ENCODE peak calls at places on chromosomes 6 and 20, in nine cellular contexts. M, H, D, W, G, J, X, O and T are unnamed samples.

GRCh38 chr6:75747371-75747984 is 1.6 kb upstream of the MYO6 start:
- DNase-seq in H (no peak), W (peak), G (no peak), X (no peak), O (no peak), D (peak), J (no peak), M (peak), T (peak)

GRCh38 chr20:57652865-57653545 is 32.8 kb upstream of the ZBP1 start:
- DNase-seq in M (no peak), D (peak), J (no peak), O (peak), G (no peak), W (peak), H (no peak), X (no peak), T (no peak)

GRCh38 chr6:156942266-156942665 is 165.1 kb downstream of the ARID1B start:
- DNase-seq in O (no peak), X (no peak), W (no peak), D (no peak), H (no peak), G (no peak), M (no peak), J (no peak), T (no peak)

GRCh38 chr20:47241345-47241781 is 115.1 kb downstream of the ZMYND8 start:
- DNase-seq in W (no peak), M (no peak), H (peak), X (no peak), J (peak), D (no peak), O (no peak), G (no peak), T (no peak)

GRCh38 chr6:159062564-159062945 is 17.8 kb upstream of the TAGAP start:
- DNase-seq in G (peak), H (no peak), X (no peak), J (no peak), W (no peak), O (no peak), D (no peak), M (no peak), T (no peak)

GRCh38 chr6:160634706-160635105 is 29.4 kb downstream of the LPA start:
- DNase-seq in J (no peak), M (no peak), H (no peak), X (no peak), O (peak), W (no peak), G (no peak), D (no peak), T (no peak)

GRCh38 chr6:48447251-48447650 is 336.3 kb upstream of the PTCHD4 start:
- DNase-seq in X (no peak), J (no peak), H (no peak), M (no peak), G (no peak), O (no peak), D (no peak), W (no peak), T (peak)

GRCh38 chr6:116392158-116393032 is 21.6 kb downstream of the DSE start:
- DNase-seq in H (no peak), M (no peak), O (no peak), W (no peak), G (no peak), X (no peak), D (no peak), J (peak), T (peak)

GRCh38 chr6:167742719-167743303 is 83.9 kb upstream of the AFDN start:
- DNase-seq in X (no peak), M (no peak), W (no peak), J (peak), H (no peak), D (no peak), G (no peak), O (peak), T (peak)

GRCh38 chr6:29850011-29850553 is 22.5 kb downstream of the HLA-G start:
- DNase-seq in W (peak), X (no peak), J (no peak), O (peak), M (no peak), H (peak), D (no peak), G (peak), T (peak)

GRCh38 chr6:167925011-167925410 is 72.5 kb upstream of the KIF25 start:
- DNase-seq in O (no peak), M (no peak), D (no peak), W (no peak), G (no peak), J (no peak), H (peak), X (no peak), T (no peak)

GRCh38 chr20:53888951-53889350 is 181.4 kb downstream of the BCAS1 start:
- DNase-seq in D (no peak), O (no peak), W (no peak), H (no peak), M (no peak), X (no peak), J (no peak), G (no peak), T (no peak)

GRCh38 chr20:49187330-49188100 is 619 bp downstream of the STAU1 start:
- DNase-seq in X (no peak), D (peak), G (peak), J (no peak), M (peak), W (peak), O (peak), H (peak), T (no peak)

GRCh38 chr6:163955131-163955530 is 540.6 kb downstream of the QKI start:
- DNase-seq in H (peak), D (no peak), M (no peak), X (no peak), O (no peak), W (no peak), G (no peak), J (peak), T (no peak)

GRCh38 chr6:169725270-169726048 is 1.2 kb upstream of the PHF10 start:
- DNase-seq in X (peak), O (peak), J (peak), G (peak), D (peak), W (peak), M (peak), H (peak), T (peak)

GRCh38 chr6:152318278-152318677 is 318.9 kb downstream of the SYNE1 start:
- DNase-seq in G (no peak), M (no peak), J (no peak), W (no peak), H (peak), X (no peak), O (no peak), D (no peak), T (peak)
- H3K4me3 ChIP-seq in G (no peak), M (no peak), J (no peak), W (no peak), H (no peak), X (peak), O (no peak), D (no peak), T (no peak)

GRCh38 chr6:80319286-80319685 is 212.8 kb downstream of the BCKDHB start:
- DNase-seq in H (peak), G (no peak), J (no peak), X (no peak), M (no peak), D (no peak), W (no peak), O (no peak), T (peak)

GRCh38 chr6:80321011-80321410 is 214.5 kb downstream of the BCKDHB start:
- DNase-seq in G (no peak), W (no peak), D (no peak), H (no peak), M (no peak), X (no peak), J (no peak), O (no peak), T (no peak)

GRCh38 chr6:80314531-80314930 is 208.1 kb downstream of the BCKDHB start:
- DNase-seq in H (no peak), W (no peak), X (no peak), O (no peak), J (no peak), M (no peak), D (no peak), G (no peak), T (no peak)

DNA sequence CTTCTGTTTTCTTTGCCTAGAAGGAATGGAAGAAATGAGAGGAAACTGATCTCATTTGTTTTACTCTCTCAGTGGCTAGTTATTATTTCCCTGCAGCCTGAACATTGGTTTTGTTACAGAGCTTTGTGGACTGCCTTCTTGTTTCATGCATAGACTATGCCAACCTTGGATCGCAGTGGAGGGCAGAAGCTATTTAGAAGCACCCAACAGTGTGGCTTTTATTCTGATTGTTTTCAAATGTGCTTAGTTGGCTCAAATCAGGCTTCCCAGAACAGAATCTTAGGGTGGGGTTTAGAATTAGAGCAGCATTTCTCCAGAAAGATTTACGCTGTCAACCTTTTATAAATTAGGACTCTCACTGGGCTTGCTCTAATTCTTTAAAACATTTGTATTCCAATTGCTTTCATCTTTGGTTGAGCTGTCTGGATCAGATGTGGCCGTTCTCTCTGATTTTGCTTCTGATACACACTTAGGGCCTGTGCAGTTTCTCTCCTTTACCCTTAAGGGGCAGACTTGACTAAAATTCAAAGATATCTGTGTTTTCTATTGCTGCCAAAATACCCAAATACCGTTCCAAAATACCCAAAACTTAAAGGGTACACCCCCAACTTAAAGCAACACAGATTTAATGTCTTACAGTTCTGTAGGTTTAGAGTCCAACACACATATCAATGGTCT is 210.3 kb downstream of the BCKDHB start:
- DNase-seq in X (no peak), M (no peak), G (no peak), D (no peak), O (no peak), H (peak), W (no peak), J (no peak), T (no peak)
- H3K4me3 ChIP-seq in X (no peak), M (no peak), G (no peak), D (no peak), O (no peak), H (no peak), W (no peak), J (no peak), T (no peak)

DNA sequence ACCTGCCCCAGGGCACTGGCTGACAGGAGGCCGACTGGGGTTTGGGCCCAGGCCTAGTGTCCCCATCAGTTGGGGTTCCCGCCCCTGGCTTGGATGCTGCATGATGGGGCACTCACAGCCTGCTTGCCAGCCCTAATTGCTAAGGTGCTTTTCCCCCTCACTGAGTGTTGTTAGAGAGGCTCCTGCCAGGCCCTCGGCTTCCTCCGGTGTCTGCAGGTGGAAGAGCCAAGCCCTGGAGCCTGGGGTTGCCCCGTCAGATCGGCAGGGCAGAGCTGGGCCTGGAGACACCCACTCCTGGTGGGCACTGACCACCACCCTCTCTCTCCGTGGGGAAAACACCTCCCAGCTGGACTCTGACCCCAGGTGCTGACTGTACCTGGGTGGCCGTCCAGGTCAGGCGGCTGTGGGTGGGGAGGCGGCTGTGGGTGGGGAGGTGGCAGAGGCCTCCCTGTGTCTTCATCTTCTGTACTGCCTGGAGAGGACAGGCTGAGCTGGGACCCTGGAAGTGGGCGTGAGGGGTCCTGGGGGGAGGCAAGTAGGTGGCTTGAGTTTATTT is 6.0 kb upstream of the CABLES2 start:
- DNase-seq in G (no peak), H (no peak), O (no peak), J (no peak), M (no peak), D (no peak), X (no peak), W (no peak), T (no peak)
- H3K4me3 ChIP-seq in G (no peak), H (no peak), O (no peak), J (no peak), M (no peak), D (no peak), X (no peak), W (no peak), T (no peak)

GRCh38 chr6:12037803-12038202 is 25.7 kb downstream of the HIVEP1 start:
- DNase-seq in J (no peak), O (no peak), G (peak), H (no peak), D (no peak), W (no peak), M (no peak), X (no peak), T (no peak)
- H3K4me3 ChIP-seq in J (no peak), O (no peak), G (peak), H (no peak), D (no peak), W (no peak), M (no peak), X (no peak), T (no peak)

DNA sequence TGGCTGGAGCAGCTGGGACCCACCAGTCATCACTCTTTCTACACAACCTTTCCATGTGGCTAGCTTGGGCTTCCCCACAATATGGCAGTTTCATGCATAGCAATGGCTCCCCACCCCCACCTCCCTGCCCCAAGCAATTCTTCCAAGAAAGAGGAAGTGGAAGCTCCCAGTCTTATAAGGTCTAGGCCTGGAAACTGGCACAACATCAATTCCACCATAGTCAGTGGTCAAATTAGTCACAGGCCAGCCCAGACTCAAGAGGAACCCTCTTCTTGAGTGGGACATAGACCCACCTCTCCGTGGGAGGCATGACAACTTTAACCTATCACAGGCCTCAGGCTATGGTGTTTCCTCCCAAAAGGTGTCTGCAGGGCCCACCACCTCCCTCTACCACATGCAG is 17.8 kb downstream of the TGM6 start:
- DNase-seq in H (no peak), X (no peak), O (no peak), D (no peak), W (no peak), J (no peak), M (no peak), G (no peak), T (no peak)
- H3K4me3 ChIP-seq in H (no peak), X (no peak), O (no peak), D (no peak), W (no peak), J (no peak), M (no peak), G (no peak), T (no peak)

DNA sequence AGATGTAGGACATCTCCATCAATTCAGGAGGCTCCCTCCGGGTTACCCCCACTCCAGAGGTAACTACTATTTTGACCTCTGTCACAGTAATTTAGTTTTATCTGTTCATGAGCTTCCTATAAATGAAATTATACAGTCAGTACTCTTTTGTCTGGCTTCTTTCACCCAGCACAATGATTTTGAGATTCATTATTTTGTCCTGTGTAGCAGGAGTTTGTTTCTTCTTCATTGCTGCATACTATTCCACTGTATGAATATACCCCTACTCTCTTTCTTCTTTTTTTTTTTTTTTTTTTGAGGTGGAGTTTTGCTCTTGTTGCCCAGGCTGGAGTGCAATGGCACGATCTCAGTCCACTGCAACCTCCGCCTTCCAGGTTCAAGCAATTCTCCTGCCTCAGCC is 11.8 kb upstream of the AP5S1 start:
- DNase-seq in G (no peak), H (no peak), O (no peak), W (no peak), D (no peak), X (no peak), M (no peak), J (no peak), T (no peak)
- H3K4me3 ChIP-seq in G (no peak), H (peak), O (no peak), W (no peak), D (no peak), X (peak), M (no peak), J (no peak), T (no peak)

DNA sequence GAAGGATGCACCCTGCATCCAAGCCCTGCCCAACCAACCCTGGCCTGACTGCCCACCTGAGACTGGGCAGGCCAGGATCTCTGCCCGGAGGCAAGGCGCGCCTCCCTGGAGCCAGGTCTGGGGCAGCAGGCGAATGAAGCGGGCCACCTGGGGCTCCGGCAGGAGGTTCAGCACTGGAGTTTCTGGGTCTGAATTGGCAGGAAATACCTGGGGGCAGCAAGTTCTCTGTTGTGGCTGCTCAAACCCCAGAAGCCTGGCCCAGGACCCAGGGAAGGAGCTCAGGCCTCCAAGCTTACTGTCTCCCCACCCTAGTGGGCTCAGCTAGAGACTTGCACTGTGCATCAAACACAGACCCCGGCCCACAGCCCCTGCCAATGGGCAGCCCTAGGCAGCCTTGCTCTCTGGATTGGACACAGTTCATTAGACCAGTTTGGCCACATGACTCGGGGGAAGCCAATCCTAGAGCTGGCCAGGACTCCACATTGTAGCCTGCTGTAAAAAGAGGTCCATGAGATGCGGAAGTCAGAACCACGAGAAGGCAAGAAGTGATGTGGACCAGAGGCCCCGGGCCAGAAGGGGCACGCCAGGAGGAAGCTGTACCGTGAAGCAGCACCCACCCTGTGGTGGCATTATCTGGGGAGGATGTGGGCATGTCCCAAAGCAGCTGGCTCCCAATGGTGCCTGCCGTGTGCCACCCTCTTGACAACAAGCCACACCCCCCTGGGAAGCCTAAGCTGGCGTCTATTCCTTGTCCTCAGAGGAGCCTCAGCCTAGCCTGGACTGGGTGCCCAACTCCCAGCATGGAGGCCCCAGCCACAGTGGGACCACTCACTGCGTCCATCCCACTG is 3.1 kb downstream of the CPXM1 start:
- DNase-seq in H (no peak), D (no peak), X (no peak), M (no peak), W (no peak), J (no peak), G (no peak), O (no peak), T (no peak)
- H3K4me3 ChIP-seq in H (no peak), D (no peak), X (no peak), M (no peak), W (no peak), J (no peak), G (no peak), O (no peak), T (no peak)